ENCODE peak calls at places on chromosomes 7 and 10, in nine cellular contexts. O is NCI-H1105; X is MCF 10A; K is fibroblast of the conjunctiva; J is A172; G is H54; S is stimulated activated CD4-positive, alpha-beta T cell treated with anti-CD3 and anti-CD28 coated beads, Interleukin-15, amount 100 ng/mL, for 1 hour; Q is T-helper 17 cell; W is left ventricle myocardium superior. I is an unnamed sample.

GRCh38 chr10:48253970-48254657 is 20.4 kb downstream of the FRMPD2 start:
- DNase-seq in X (peak; percentile 63), W (no peak), G (peak; percentile 26), S (no peak), J (peak; percentile 80), O (no peak), K (no peak), Q (no peak), I (no peak)

GRCh38 chr10:72126184-72126871 is 38.0 kb upstream of the SPOCK2 start:
- DNase-seq in O (no peak), J (peak; percentile 49), K (peak; percentile 71), S (no peak), Q (no peak), G (no peak), W (no peak), X (peak; percentile 59), I (no peak)

GRCh38 chr7:68063171-68063570 is 1066.5 kb downstream of the TYW1 start:
- DNase-seq in J (no peak), O (no peak), Q (no peak), S (no peak), K (no peak), G (no peak), X (no peak), W (no peak), I (no peak)

GRCh38 chr10:52185256-52185655 is 128.8 kb upstream of the DKK1 start:
- DNase-seq in K (no peak), G (no peak), W (no peak), O (no peak), J (no peak), Q (no peak), X (no peak), S (no peak), I (no peak)

GRCh38 chr10:119165171-119166110 is at the start of gene SFXN4:
- DNase-seq in J (peak; percentile 41), K (no peak), Q (peak; percentile 74), S (peak; percentile 73), G (peak; percentile 60), O (peak; percentile 30), W (peak; percentile 91), X (peak; percentile 65), I (peak; percentile 84)

GRCh38 chr7:106626376-106627293 is 34.3 kb downstream of the CCDC71L start:
- DNase-seq in X (no peak), O (no peak), J (no peak), W (no peak), G (no peak), Q (no peak), K (no peak), S (no peak), I (no peak)

GRCh38 chr7:42342381-42342780 is 105.4 kb upstream of the GLI3 start:
- DNase-seq in S (no peak), Q (no peak), O (no peak), X (no peak), J (no peak), K (no peak), W (no peak), G (no peak), I (no peak)

GRCh38 chr7:123945938-123946337 is 20.9 kb downstream of the SPAM1 start:
- DNase-seq in Q (no peak), W (no peak), X (no peak), G (no peak), S (no peak), O (no peak), J (no peak), K (no peak), I (no peak)

GRCh38 chr7:44075296-44076075 is 6.8 kb downstream of the POLM start:
- DNase-seq in S (no peak), G (no peak), K (no peak), W (peak; percentile 18), O (no peak), X (no peak), J (no peak), Q (no peak), I (no peak)

GRCh38 chr7:155481764-155482163 is 23.8 kb downstream of the EN2 start:
- DNase-seq in J (no peak), G (no peak), X (no peak), S (no peak), K (no peak), Q (no peak), O (no peak), W (no peak), I (no peak)

GRCh38 chr10:113880236-113880635 is 25.8 kb downstream of the NHLRC2 start:
- DNase-seq in O (no peak), J (peak; percentile 30), X (no peak), W (no peak), Q (no peak), G (no peak), K (no peak), S (no peak), I (no peak)

GRCh38 chr10:5915451-5915850 is 25.4 kb downstream of the FBH1 start:
- DNase-seq in X (no peak), G (no peak), K (no peak), W (no peak), J (no peak), O (no peak), S (no peak), Q (no peak), I (no peak)

GRCh38 chr10:133025558-133026090 is 62.1 kb upstream of the ADGRA1 start:
- DNase-seq in G (no peak), S (no peak), Q (no peak), O (no peak), K (no peak), J (no peak), W (no peak), X (no peak), I (no peak)

GRCh38 chr7:81672872-81673271 is 97.0 kb downstream of the HGF start:
- DNase-seq in X (no peak), S (no peak), G (no peak), K (no peak), Q (no peak), W (no peak), J (no peak), O (no peak), I (no peak)

GRCh38 chr10:114881916-114882315 is 56.1 kb upstream of the TRUB1 start:
- DNase-seq in X (no peak), S (no peak), G (no peak), K (no peak), W (no peak), Q (no peak), O (no peak), J (no peak), I (no peak)

GRCh38 chr10:122516733-122517132 is 43.8 kb upstream of the DMBT1 start:
- DNase-seq in J (no peak), Q (no peak), X (no peak), G (no peak), S (no peak), K (no peak), W (no peak), O (no peak), I (no peak)

GRCh38 chr10:121846555-121846954 is 81.3 kb downstream of the ATE1 start:
- DNase-seq in Q (no peak), O (no peak), K (no peak), X (no peak), S (no peak), W (no peak), G (no peak), J (no peak), I (no peak)

GRCh38 chr10:13502384-13502783 is 26.4 kb downstream of the BEND7 start:
- DNase-seq in X (no peak), S (no peak), K (no peak), W (no peak), G (no peak), J (no peak), O (no peak), Q (no peak), I (no peak)

GRCh38 chr7:131897016-131897789 is 340.8 kb upstream of the PODXL start:
- DNase-seq in X (peak; percentile 80), Q (no peak), S (no peak), J (peak; percentile 96), O (no peak), K (no peak), G (peak; percentile 54), W (no peak), I (no peak)

GRCh38 chr7:130473289-130473688 is 18.6 kb upstream of the MEST start:
- DNase-seq in O (no peak), W (no peak), Q (no peak), G (no peak), S (no peak), K (no peak), X (no peak), J (no peak), I (no peak)

GRCh38 chr7:65371468-65371867 is 2.2 kb upstream of the ZNF92 start:
- DNase-seq in S (no peak), O (no peak), Q (no peak), J (no peak), K (peak; percentile 2), W (no peak), X (no peak), G (no peak), I (no peak)

GRCh38 chr10:48913674-48914073 is 26.0 kb downstream of the LRRC18 start:
- DNase-seq in X (no peak), W (no peak), S (no peak), Q (no peak), G (no peak), O (no peak), K (no peak), J (no peak), I (no peak)

GRCh38 chr10:18666810-18667209 is 7.6 kb downstream of the ARL5B start:
- DNase-seq in J (peak; percentile 70), O (no peak), Q (no peak), G (peak; percentile 44), S (no peak), W (no peak), K (peak; percentile 51), X (peak; percentile 64), I (no peak)

GRCh38 chr10:75038335-75038734 is 73.1 kb upstream of the SAMD8 start:
- DNase-seq in X (no peak), J (no peak), Q (no peak), K (no peak), O (no peak), W (peak; percentile 73), G (no peak), S (no peak), I (peak; percentile 52)

GRCh38 chr7:3430588-3430987 is 129.5 kb downstream of the SDK1 start:
- DNase-seq in X (no peak), J (no peak), O (no peak), K (no peak), G (no peak), Q (no peak), S (no peak), W (no peak), I (no peak)

I was measured in heart right ventricle.